ENCODE peak calls at places on chromosomes 16 and 17, in four cellular contexts. W is neuronal stem cell, L is H9, C is mesendoderm. X is an unnamed sample.
A peak's percentile ranks its signal among the peaks of the same experiment; 100 is the strongest.

GRCh38 chr16:59470556-59470955 is 736.4 kb upstream of the GOT2 start:
- DNase-seq in W (no peak), L (no peak), C (no peak), X (no peak)

GRCh38 chr16:75188832-75189477 is 18.0 kb downstream of the CTRB2 start:
- DNase-seq in W (no peak), L (no peak), C (no peak), X (no peak)

GRCh38 chr17:50337956-50338355 is 8.0 kb upstream of the XYLT2 start:
- DNase-seq in W (no peak), L (peak; percentile 18), C (no peak), X (peak; percentile 15)

GRCh38 chr17:31321481-31321880 is at the start of gene EVI2A:
- DNase-seq in W (no peak), C (peak; percentile 7), L (no peak), X (peak; percentile 88)

GRCh38 chr17:38746004-38746892 is 1.9 kb downstream of the PCGF2 start:
- DNase-seq in W (no peak), L (no peak), C (peak; percentile 63), X (no peak)

GRCh38 chr17:72164340-72164739 is 43.5 kb downstream of the SOX9 start:
- DNase-seq in L (no peak), C (no peak), W (no peak), X (peak; percentile 20)

GRCh38 chr17:5122586-5123342 is 6.9 kb downstream of the USP6 start:
- DNase-seq in L (peak; percentile 70), C (peak; percentile 47), W (peak; percentile 23), X (no peak)

GRCh38 chr17:40646791-40647548 is 648 bp downstream of the SMARCE1 start:
- DNase-seq in L (no peak), W (no peak), C (peak; percentile 67), X (peak; percentile 43)

GRCh38 chr16:68404736-68405345 is 43.5 kb downstream of the SMPD3 start:
- DNase-seq in W (no peak), C (no peak), L (no peak), X (no peak)

GRCh38 chr17:42107597-42108576 is 4.6 kb downstream of the DHX58 start:
- DNase-seq in W (peak; percentile 85), C (peak; percentile 96), L (peak; percentile 99), X (peak; percentile 32)

DNA sequence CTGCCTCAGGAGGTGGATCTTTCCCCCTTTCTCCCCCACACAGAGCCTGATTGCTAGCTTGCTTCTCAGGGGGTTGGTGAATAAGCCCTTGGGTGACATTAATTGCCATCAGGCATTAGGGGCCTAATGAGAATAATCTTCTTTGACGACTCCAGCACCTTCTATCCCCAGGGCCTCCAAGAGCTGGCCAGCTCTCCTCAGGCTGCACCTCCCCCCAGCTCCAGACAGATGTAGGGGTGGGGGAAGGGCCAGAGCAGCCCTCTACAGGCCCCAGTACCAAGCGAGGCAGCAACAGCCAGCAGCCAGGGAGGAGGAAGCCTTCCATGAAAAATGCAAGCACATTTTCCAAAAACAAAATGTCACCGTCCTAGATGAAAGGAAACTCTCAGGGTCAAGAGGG is 1.4 kb upstream of the TMEM132E start:
- DNase-seq in C (no peak), L (peak; percentile 62), W (no peak), X (no peak)
- H3K18ac ChIP-seq in C (no peak overlapping the region), L (no peak overlapping the region), W (peak overlapping the region; percentile 54), X (no peak overlapping the region)

DNA sequence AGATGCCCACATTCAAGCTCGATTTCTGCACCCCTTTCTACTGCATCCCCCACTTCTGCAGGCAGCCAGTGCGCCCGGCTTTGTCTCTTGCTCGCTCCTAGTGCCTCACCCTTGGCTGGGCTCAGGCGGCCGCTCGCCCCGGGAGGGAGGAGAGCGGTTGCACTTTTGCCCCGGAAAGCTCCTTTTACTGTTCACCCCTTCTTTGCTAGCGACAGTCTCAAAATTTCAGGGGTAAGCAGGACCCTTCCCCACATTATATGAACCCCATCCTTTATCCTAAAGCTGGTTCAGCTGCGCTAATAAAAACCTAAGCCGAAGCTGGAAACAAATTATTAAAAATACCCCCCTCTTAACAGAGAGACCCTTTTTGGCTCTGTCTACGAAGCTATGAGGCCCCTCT is 987 bp downstream of the HOXB5 start:
- DNase-seq in W (no peak), L (no peak), C (no peak), X (peak; percentile 10)
- H3K18ac ChIP-seq in W (no peak overlapping the region), L (no peak overlapping the region), C (no peak overlapping the region), X (peak overlapping the region; percentile 81)

GRCh38 chr16:24728891-24729242 is 584 bp upstream of the TNRC6A start:
- DNase-seq in L (no peak), W (no peak), C (no peak), X (no peak)
- H3K18ac ChIP-seq in L (peak overlapping the region; percentile 23), W (no peak overlapping the region), C (peak overlapping the region; percentile 97), X (peak overlapping the region; percentile 25)

GRCh38 chr16:84763164-84763563 is 56.6 kb upstream of the CRISPLD2 start:
- DNase-seq in L (no peak), C (no peak), W (no peak), X (no peak)

GRCh38 chr16:84759906-84760305 is 59.9 kb upstream of the CRISPLD2 start:
- DNase-seq in C (no peak), W (no peak), L (no peak), X (no peak)

GRCh38 chr16:84763629-84764028 is 56.2 kb upstream of the CRISPLD2 start:
- DNase-seq in W (no peak), L (no peak), C (peak; percentile 67), X (no peak)

GRCh38 chr16:84759061-84759460 is 59.3 kb downstream of the USP10 start:
- DNase-seq in L (no peak), W (no peak), C (no peak), X (peak; percentile 72)

DNA sequence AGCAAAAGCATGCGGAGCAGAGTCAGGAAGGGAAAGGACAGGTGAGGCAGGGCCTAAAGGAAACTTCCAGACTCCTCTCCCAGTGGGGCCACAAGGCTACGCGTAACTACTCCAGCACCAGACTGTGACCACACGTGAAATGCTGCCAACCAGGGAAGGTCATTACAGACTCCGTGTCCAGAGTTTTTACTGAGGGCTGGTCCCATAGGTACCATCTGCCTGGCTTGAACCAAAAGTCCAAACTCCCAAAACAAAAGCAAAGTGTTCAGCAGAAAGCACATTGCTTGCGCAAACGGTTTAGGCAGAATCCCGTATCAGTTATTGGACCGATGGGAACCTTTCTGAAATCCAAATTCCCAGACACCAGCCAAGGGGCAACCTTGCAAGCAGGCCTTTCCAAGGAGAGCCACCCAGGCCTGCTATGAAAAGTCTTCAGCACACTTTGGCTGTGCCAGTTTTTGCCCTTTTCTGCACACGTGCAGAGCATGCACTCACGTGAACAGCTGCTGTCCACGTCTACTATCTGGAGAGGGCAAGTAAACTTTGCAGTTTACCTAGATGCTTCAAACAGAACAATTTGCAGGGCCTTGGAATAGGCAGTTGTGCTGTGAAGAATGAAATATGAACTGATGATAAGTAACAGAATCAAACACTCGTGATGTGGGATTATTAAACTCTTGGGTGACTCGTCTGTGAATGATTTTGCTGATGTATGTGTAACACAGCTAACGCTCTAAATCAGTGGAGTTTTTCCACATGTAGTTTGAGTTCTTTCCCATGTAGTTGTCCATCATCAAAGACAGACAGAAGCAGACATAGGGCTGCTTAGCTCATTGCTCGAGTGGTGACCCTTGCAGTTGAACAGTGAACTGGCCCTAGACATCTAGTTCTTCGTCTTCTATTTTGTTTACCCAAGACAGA is 58.1 kb upstream of the CRISPLD2 start:
- DNase-seq in C (no peak), L (no peak), W (no peak), X (peak; percentile 86)
- H3K18ac ChIP-seq in C (no peak overlapping the region), L (no peak overlapping the region), W (no peak overlapping the region), X (peak overlapping the region; percentile 77)

DNA sequence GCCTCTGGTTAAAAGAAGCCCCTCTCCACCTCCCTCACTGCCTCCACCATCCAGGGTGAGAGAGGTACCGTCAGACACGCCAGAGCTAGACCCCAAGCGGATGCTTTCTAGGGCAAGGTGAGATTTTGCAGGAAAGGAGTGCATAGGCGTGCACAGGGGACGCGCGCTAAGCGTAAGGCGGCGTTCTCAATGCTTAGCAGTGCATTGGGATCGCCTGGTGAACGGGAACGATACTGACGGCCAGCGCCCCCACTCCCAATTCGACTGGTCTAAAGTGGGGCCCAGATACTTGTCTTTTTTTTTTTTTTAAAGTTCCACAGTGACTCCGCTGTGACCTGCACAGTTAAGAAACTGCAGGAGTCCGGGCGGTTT is 57.9 kb upstream of the CREBBP start:
- DNase-seq in L (no peak), C (no peak), W (no peak), X (no peak)
- H3K18ac ChIP-seq in L (no peak overlapping the region), C (no peak overlapping the region), W (peak overlapping the region; percentile 52), X (no peak overlapping the region)

GRCh38 chr17:48530208-48530886 is 464 bp downstream of the HOXB1 start:
- DNase-seq in W (no peak), L (peak; percentile 55), C (no peak), X (no peak)
- H3K18ac ChIP-seq in W (peak overlapping the region; percentile 78), L (no peak overlapping the region), C (no peak overlapping the region), X (no peak overlapping the region)

DNA sequence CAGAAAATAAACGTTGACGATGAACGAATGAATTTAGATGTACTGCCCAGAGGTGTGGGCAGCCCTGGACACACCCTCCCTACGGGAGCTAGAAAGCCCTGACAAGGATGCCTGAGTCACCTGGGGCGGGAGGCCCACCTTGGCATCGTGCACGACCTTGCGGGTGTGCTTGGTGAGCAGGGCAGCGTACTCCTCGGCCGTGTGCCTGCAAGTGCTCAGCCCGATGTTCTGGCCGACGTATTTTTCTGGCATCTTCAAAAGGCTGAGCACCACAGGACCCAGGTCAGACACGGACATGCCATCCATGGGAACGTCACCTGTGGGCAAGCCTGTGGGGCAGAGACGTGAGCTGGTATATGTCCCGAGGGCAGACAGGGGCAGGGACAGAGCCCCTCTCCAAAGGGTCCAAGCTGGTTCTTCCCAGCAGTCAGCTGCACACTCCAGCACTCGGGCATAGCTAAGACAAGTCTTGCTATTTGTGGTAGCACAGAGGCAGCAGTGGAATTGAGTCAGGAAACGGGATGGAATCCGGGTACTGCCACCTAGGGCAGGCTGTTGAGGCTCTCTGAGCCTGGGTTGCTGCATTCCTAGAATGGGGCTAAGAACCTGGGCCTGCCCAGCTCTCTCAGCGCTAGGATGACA is 10.8 kb downstream of the NMRAL1 start:
- DNase-seq in C (no peak), L (no peak), W (no peak), X (no peak)
- H3K18ac ChIP-seq in C (no peak overlapping the region), L (no peak overlapping the region), W (no peak overlapping the region), X (peak overlapping the region; percentile 16)

X was measured in IMR-90.